ENCODE peak calls at places on chromosomes 13 and 19, in eight cellular contexts. M is suprapubic skin, B is heart left ventricle, T is breast epithelium, K is heart right ventricle, L is fibroblast of lung, P is AG09319, I is Calu3. J is an unnamed sample.
A peak's percentile ranks its signal among the peaks of the same experiment; 100 is the strongest.

GRCh38 chr13:43445651-43446050 is 341.1 kb downstream of the ENOX1 start:
- DNase-seq in P (no peak), B (no peak), I (no peak), M (no peak), T (no peak), K (no peak), L (no peak), J (no peak)

GRCh38 chr19:3668331-3669133 is 31.7 kb downstream of the PIP5K1C start:
- DNase-seq in L (no peak), I (no peak), B (no peak), P (no peak), T (no peak), K (no peak), M (no peak), J (no peak)

GRCh38 chr13:69959041-69959440 is 148.6 kb upstream of the ATXN8OS start:
- DNase-seq in P (no peak), L (no peak), T (no peak), K (no peak), M (no peak), I (no peak), B (no peak), J (no peak)

GRCh38 chr13:107765724-107766436 is 449.5 kb downstream of the LIG4 start:
- DNase-seq in T (no peak), P (no peak), M (no peak), I (no peak), K (no peak), B (no peak), L (no peak), J (no peak)

GRCh38 chr13:20525144-20525600 is 485 bp downstream of the CRYL1 start:
- DNase-seq in K (no peak), P (no peak), B (peak; percentile 71), T (no peak), I (peak; percentile 16), L (peak; percentile 15), M (peak; percentile 66), J (peak; percentile 25)

GRCh38 chr13:43544011-43544410 is 242.8 kb downstream of the ENOX1 start:
- DNase-seq in B (no peak), P (no peak), M (no peak), I (peak; percentile 5), T (no peak), L (peak; percentile 44), K (no peak), J (no peak)

GRCh38 chr13:113337556-113337955 is 26.4 kb downstream of the GRTP1 start:
- DNase-seq in L (no peak), P (no peak), I (no peak), K (no peak), T (no peak), B (no peak), M (no peak), J (no peak)

GRCh38 chr13:42364613-42365000 is 92.7 kb downstream of the AKAP11 start:
- DNase-seq in K (no peak), I (no peak), L (no peak), M (no peak), T (no peak), B (no peak), P (no peak), J (no peak)

GRCh38 chr19:4694211-4694987 is 24.3 kb upstream of the MYDGF start:
- DNase-seq in B (peak; percentile 79), M (peak; percentile 91), I (peak; percentile 43), T (peak; percentile 93), P (peak; percentile 39), L (peak; percentile 98), K (no peak), J (no peak)

GRCh38 chr13:73754241-73754640 is 380.0 kb downstream of the KLF12 start:
- DNase-seq in I (no peak), P (no peak), L (no peak), M (no peak), T (no peak), K (no peak), B (no peak), J (no peak)

GRCh38 chr19:11142528-11143171 is 12.9 kb downstream of the SPC24 start:
- DNase-seq in I (peak; percentile 93), K (peak; percentile 92), T (peak; percentile 81), M (peak; percentile 91), B (peak; percentile 96), L (peak; percentile 96), P (peak; percentile 90), J (peak; percentile 82)

GRCh38 chr19:4636151-4636717 is 3.1 kb upstream of the TNFAIP8L1 start:
- DNase-seq in B (peak; percentile 90), M (no peak), L (peak; percentile 41), K (peak; percentile 61), P (peak; percentile 12), T (peak; percentile 67), I (peak; percentile 70), J (peak; percentile 75)

GRCh38 chr13:42970824-42971669 is 21.0 kb downstream of the EPSTI1 start:
- DNase-seq in I (peak; percentile 41), P (no peak), L (peak; percentile 51), T (no peak), M (no peak), B (no peak), K (no peak), J (no peak)

GRCh38 chr13:88958821-88959220 is 1287.7 kb downstream of the SLITRK5 start:
- DNase-seq in M (no peak), L (peak; percentile 9), P (no peak), K (no peak), I (no peak), T (no peak), B (no peak), J (no peak)

GRCh38 chr19:28915737-28916460 is 297.1 kb downstream of the UQCRFS1 start:
- DNase-seq in K (no peak), B (no peak), T (no peak), L (no peak), P (no peak), I (no peak), M (no peak), J (no peak)

GRCh38 chr19:28913626-28914025 is 299.3 kb downstream of the UQCRFS1 start:
- DNase-seq in T (no peak), P (no peak), B (no peak), L (no peak), M (no peak), K (no peak), I (no peak), J (no peak)

GRCh38 chr19:28914173-28914572 is 298.8 kb downstream of the UQCRFS1 start:
- DNase-seq in L (no peak), T (no peak), P (no peak), M (no peak), I (no peak), K (no peak), B (no peak), J (no peak)

GRCh38 chr19:28920269-28921066 is 292.5 kb downstream of the UQCRFS1 start:
- DNase-seq in B (no peak), T (no peak), L (no peak), I (no peak), M (no peak), K (no peak), P (no peak), J (no peak)

DNA sequence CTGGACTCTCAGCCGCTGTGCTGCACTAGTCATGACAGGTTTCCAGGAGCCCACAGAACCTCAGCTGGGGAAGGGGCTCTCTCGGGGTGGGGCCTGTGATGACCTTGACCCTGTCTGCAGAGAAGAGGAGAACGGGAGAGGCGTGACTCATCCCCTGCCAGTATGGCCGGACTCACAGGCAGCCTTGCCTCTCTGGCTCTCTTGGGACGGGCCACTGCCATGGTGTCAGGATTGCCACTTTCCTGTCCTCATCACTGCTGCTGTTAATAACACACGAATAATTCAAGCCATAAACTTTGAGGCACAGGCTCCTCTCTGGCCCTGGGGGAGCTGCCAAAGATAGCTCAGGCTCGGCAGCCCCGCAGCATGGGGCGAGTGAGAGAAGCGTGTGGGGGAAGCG is 295.3 kb downstream of the UQCRFS1 start:
- DNase-seq in T (no peak), L (no peak), I (no peak), M (no peak), P (no peak), B (no peak), K (no peak), J (no peak)
- TF ChIP-seq CTCF in T (no peak), L (no peak), I (no peak), M (no peak), P (no peak), B (no peak), K (no peak), J (no peak)

DNA sequence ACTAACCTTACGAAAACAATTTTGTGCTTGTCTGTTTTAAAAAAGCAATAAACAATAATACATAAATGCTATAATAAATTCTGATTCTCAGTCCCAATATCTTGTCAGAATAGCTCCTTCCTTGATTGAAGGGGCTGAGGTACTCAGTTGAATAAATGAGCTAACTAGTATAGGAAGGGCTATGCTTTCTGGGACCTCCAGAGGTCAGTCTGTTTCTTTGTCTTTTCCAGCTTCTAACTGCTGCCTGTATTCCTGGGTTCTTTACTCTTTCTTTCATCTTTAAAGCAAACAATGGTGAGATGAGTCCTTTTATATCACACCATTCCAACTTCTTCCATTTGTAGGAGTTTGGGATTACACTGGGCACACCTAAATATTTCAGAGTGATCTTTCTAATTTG is 1297.0 kb upstream of the ATXN8OS start:
- DNase-seq in M (no peak), K (no peak), L (no peak), T (no peak), P (no peak), B (no peak), I (no peak), J (no peak)
- TF ChIP-seq CTCF in M (no peak), K (no peak), L (no peak), T (no peak), P (no peak), B (no peak), I (no peak), J (no peak)

GRCh38 chr19:2291185-2291751 is 9.3 kb upstream of the PEAK3 start:
- DNase-seq in I (peak; percentile 13), K (no peak), B (no peak), T (no peak), M (no peak), P (no peak), L (no peak), J (no peak)
- TF ChIP-seq CTCF in I (no peak), K (no peak), B (no peak), T (no peak), M (no peak), P (no peak), L (no peak), J (no peak)

DNA sequence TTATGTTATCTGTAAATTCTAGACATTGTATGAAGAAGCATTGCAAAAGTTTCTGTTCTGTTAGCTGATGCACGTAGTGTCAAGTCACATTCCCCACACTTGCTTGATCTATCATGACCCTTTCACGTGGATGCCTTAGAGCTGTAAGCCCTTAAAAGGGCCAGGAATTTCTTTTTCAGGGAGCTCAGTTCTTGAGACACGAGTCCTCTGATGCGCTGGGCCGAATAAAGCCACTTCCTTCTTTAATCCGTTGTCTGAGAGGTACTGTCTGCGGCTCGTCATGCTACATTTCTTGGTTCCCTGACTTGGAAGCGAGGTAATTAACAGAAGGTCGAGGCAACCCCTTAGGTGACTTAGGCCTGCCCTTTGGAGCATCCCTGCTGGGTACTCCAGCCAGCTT is 5.8 kb downstream of the ZNF816 start:
- DNase-seq in L (no peak), K (no peak), M (no peak), B (no peak), P (no peak), I (no peak), T (no peak), J (no peak)
- TF ChIP-seq CTCF in L (no peak), K (no peak), M (no peak), B (no peak), P (no peak), I (no peak), T (no peak), J (no peak)

J was measured in mesothelial cell of epicardium.